ENCODE peak calls at places on chromosomes 3 and 15, in nine cellular contexts. H is endothelial cell, W is activated B cell treated with CpG ODN at 0.5 μM for 24 hours, C is endodermal cell, G is HCT116, T is BJ, V is glutamatergic neuron, O is MM.1S, A is fibroblast of lung. R is an unnamed sample.

GRCh38 chr3:37396731-37397130 is 222.3 kb upstream of the LRRFIP2 start:
- DNase-seq in H (no peak), W (no peak), C (no peak), G (no peak), T (no peak), V (no peak), O (no peak), A (no peak), R (no peak)

GRCh38 chr3:157282261-157283191 is 122.6 kb upstream of the CCNL1 start:
- DNase-seq in H (no peak), W (no peak), C (no peak), G (no peak), T (peak), V (no peak), O (no peak), A (peak), R (no peak)

GRCh38 chr3:43892535-43892934 is 201.8 kb downstream of the ABHD5 start:
- DNase-seq in H (no peak), W (no peak), C (peak), G (no peak), T (no peak), V (no peak), O (no peak), A (no peak), R (peak)

GRCh38 chr3:188830955-188831354 is 340.8 kb upstream of the TPRG1 start:
- DNase-seq in H (no peak), W (no peak), C (no peak), G (no peak), T (no peak), V (no peak), O (no peak), A (no peak), R (no peak)

GRCh38 chr3:169772530-169772950 is 656 bp upstream of the MYNN start:
- DNase-seq in H (peak), W (no peak), C (peak), G (peak), T (no peak), V (peak), O (peak), A (peak), R (peak)

GRCh38 chr15:78828930-78829329 is 17.7 kb upstream of the ADAMTS7 start:
- DNase-seq in H (no peak), W (no peak), C (no peak), G (no peak), T (no peak), V (no peak), O (no peak), A (no peak), R (no peak)

GRCh38 chr3:13623101-13623654 is 74.3 kb downstream of the FBLN2 start:
- DNase-seq in H (no peak), W (no peak), C (no peak), G (no peak), T (no peak), V (no peak), O (no peak), A (peak), R (no peak)

GRCh38 chr15:25182736-25183445 is 228.1 kb downstream of the SNRPN start:
- DNase-seq in H (no peak), W (peak), C (peak), G (no peak), T (no peak), V (peak), O (no peak), A (no peak), R (no peak)

GRCh38 chr3:136038668-136039067 is 73.1 kb downstream of the PPP2R3A start:
- DNase-seq in H (no peak), W (no peak), C (no peak), G (no peak), T (no peak), V (no peak), O (no peak), A (no peak), R (no peak)

GRCh38 chr15:73964736-73965093 is 27.4 kb downstream of the STOML1 start:
- DNase-seq in H (peak), W (peak), C (peak), G (peak), T (no peak), V (peak), O (peak), A (peak), R (peak)

GRCh38 chr15:63043391-63044076 is 987 bp downstream of the TPM1 start:
- DNase-seq in H (peak), W (peak), C (peak), G (no peak), T (no peak), V (peak), O (no peak), A (no peak), R (peak)

GRCh38 chr15:91611924-91612323 is 241.6 kb upstream of the SLCO3A1 start:
- DNase-seq in H (no peak), W (no peak), C (no peak), G (no peak), T (no peak), V (no peak), O (no peak), A (no peak), R (peak)

GRCh38 chr3:112822116-112823055 is 24.3 kb downstream of the CD200R1L start:
- DNase-seq in H (no peak), W (no peak), C (no peak), G (no peak), T (no peak), V (no peak), O (no peak), A (peak), R (no peak)

GRCh38 chr15:20357139-20358065 is 184.2 kb downstream of the GOLGA6L6 start:
- DNase-seq in H (no peak), W (peak), C (no peak), G (no peak), T (no peak), V (no peak), O (no peak), A (no peak), R (no peak)

GRCh38 chr3:141275973-141276372 is 44.3 kb downstream of the PXYLP1 start:
- DNase-seq in H (no peak), W (no peak), C (no peak), G (no peak), T (no peak), V (no peak), O (no peak), A (no peak), R (no peak)

GRCh38 chr3:141331370-141332318 is 36.7 kb upstream of the ZBTB38 start:
- DNase-seq in H (no peak), W (peak), C (no peak), G (peak), T (peak), V (peak), O (no peak), A (peak), R (no peak)

GRCh38 chr3:193673845-193674244 is 80.8 kb downstream of the OPA1 start:
- DNase-seq in H (peak), W (no peak), C (no peak), G (no peak), T (no peak), V (peak), O (no peak), A (no peak), R (no peak)

GRCh38 chr3:112629425-112629824 is 11.5 kb downstream of the CCDC80 start:
- DNase-seq in H (no peak), W (no peak), C (peak), G (peak), T (peak), V (no peak), O (no peak), A (peak), R (no peak)

GRCh38 chr15:76512971-76513370 is 176.4 kb downstream of the ISL2 start:
- DNase-seq in H (no peak), W (no peak), C (no peak), G (no peak), T (no peak), V (no peak), O (no peak), A (peak), R (no peak)

GRCh38 chr15:65172531-65172930 is 12.6 kb downstream of the CLPX start:
- DNase-seq in H (no peak), W (no peak), C (no peak), G (no peak), T (no peak), V (no peak), O (no peak), A (no peak), R (no peak)

GRCh38 chr15:24823473-24823872 is 131.3 kb upstream of the SNRPN start:
- DNase-seq in H (peak), W (no peak), C (peak), G (no peak), T (no peak), V (peak), O (no peak), A (no peak), R (peak)

GRCh38 chr15:40044717-40045571 is 6.0 kb upstream of the SRP14 start:
- DNase-seq in H (peak), W (peak), C (peak), G (peak), T (no peak), V (peak), O (peak), A (peak), R (peak)

GRCh38 chr3:98780343-98780742 is 17.2 kb downstream of the ST3GAL6 start:
- DNase-seq in H (no peak), W (no peak), C (no peak), G (no peak), T (no peak), V (no peak), O (no peak), A (peak), R (no peak)

GRCh38 chr3:6806991-6807390 is 53.9 kb upstream of the GRM7 start:
- DNase-seq in H (no peak), W (no peak), C (no peak), G (no peak), T (no peak), V (no peak), O (no peak), A (peak), R (no peak)

GRCh38 chr3:150556792-150557191 is 10.2 kb downstream of the EIF2A start:
- DNase-seq in H (no peak), W (no peak), C (no peak), G (no peak), T (no peak), V (no peak), O (no peak), A (no peak), R (no peak)

GRCh38 chr15:93072440-93073394 is 16.3 kb downstream of the RGMA start:
- DNase-seq in H (peak), W (no peak), C (peak), G (peak), T (no peak), V (peak), O (no peak), A (peak), R (peak)

GRCh38 chr3:116339441-116340028 is 105.8 kb downstream of the LSAMP start:
- DNase-seq in H (no peak), W (no peak), C (peak), G (no peak), T (peak), V (no peak), O (no peak), A (peak), R (no peak)

GRCh38 chr3:157098823-157099185 is 61.1 kb downstream of the CCNL1 start:
- DNase-seq in H (no peak), W (no peak), C (no peak), G (no peak), T (no peak), V (no peak), O (no peak), A (peak), R (no peak)

GRCh38 chr3:138016065-138016464 is 6.1 kb downstream of the CLDN18 start:
- DNase-seq in H (no peak), W (no peak), C (no peak), G (no peak), T (no peak), V (no peak), O (no peak), A (no peak), R (no peak)

DNA sequence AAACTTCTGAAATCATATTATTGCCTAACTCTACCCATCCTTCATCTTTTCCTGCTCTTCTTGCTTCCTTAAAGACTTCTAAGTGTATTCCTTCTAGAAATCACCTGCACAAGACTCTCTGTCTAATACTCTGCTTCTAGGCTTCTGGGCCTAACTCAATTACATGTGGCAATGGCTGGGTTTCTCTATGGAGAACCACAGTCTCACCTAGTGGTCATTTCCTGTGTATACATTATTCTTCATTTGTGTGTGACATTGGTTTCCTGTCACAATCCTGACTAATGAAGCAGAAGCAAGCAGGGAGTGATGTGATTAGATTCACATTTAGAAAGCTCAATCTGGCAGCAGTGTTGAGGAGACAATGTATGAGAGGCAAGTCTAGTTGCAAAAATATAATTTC is 16.9 kb upstream of the CLDN1 start:
- DNase-seq in H (no peak), W (no peak), C (no peak), G (peak), T (no peak), V (no peak), O (peak), A (peak), R (no peak)
- TF ChIP-seq CTCF in H (no peak), W (no peak), C (peak), G (peak), T (peak), V (peak), O (peak), A (no peak), R (no peak)

DNA sequence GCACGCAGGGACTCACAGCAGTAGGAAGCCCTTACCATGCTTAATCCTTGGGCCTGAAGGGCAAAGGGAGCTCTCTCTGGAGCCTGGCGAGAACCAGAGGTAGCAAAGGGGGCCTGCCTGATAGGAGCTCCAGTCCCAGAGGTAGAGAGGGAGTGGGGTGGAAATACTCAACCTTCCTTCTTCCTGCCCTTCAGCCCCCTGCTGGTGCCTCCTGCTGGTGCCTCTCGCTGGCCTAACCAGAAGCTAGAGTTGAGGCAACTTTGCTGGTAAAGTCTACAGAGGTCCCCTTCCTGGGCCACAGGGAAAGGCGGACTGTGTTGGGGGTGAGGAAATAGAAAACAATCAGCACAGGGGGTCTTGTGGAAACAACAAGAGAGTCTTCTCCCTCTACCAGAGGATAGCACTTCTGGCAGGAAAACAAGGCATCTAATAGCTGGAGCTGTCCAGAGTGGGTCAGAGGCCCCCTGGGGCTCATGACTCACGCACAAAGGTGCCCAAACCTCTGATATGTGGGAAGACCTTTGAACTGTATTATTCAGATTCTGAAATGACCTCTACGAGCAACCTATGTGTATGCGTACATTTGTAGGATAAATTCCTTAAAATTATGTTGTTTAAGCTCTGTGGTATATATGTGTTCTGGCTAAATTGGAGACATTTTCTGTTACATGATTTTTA is 133.8 kb downstream of the LRRC28 start:
- DNase-seq in H (no peak), W (no peak), C (no peak), G (no peak), T (no peak), V (no peak), O (no peak), A (no peak), R (no peak)
- TF ChIP-seq CTCF in H (peak), W (no peak), C (peak), G (peak), T (no peak), V (peak), O (no peak), A (no peak), R (no peak)

GRCh38 chr3:100577382-100578008 is 31.9 kb upstream of the ADGRG7 start:
- DNase-seq in H (no peak), W (no peak), C (no peak), G (no peak), T (no peak), V (no peak), O (no peak), A (no peak), R (no peak)
- TF ChIP-seq CTCF in H (no peak), W (no peak), C (peak), G (no peak), T (no peak), V (no peak), O (peak), A (no peak), R (no peak)

GRCh38 chr3:165892565-165892964 is 55.3 kb upstream of the BCHE start:
- DNase-seq in H (no peak), W (no peak), C (no peak), G (no peak), T (no peak), V (no peak), O (no peak), A (no peak), R (no peak)

GRCh38 chr3:165895919-165896318 is 58.7 kb upstream of the BCHE start:
- DNase-seq in H (peak), W (no peak), C (peak), G (peak), T (no peak), V (peak), O (peak), A (no peak), R (peak)
- TF ChIP-seq CTCF in H (peak), W (no peak), C (peak), G (peak), T (no peak), V (peak), O (peak), A (no peak), R (peak)

DNA sequence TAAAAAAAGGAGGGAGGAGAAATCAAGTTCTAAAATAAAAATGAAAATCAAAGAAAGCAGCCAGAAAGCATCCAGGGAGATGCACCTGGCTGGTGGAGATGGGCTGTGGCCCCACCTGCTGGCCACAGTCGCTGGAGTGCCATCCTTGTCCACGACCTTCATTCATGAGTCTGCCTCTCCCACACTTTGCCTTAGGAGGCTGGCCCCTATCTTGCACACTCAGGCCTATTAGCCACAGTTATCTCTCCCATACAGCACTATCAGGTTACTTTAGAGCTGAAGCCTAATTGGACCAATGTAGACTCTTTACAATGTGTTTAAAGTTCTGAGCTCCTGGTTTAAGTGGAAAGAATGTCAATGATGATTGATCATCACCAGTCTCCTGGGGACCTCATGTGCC is 392.0 kb upstream of the RORA start:
- DNase-seq in H (peak), W (no peak), C (peak), G (no peak), T (no peak), V (peak), O (peak), A (no peak), R (peak)
- TF ChIP-seq CTCF in H (peak), W (no peak), C (peak), G (peak), T (no peak), V (peak), O (peak), A (no peak), R (peak)

DNA sequence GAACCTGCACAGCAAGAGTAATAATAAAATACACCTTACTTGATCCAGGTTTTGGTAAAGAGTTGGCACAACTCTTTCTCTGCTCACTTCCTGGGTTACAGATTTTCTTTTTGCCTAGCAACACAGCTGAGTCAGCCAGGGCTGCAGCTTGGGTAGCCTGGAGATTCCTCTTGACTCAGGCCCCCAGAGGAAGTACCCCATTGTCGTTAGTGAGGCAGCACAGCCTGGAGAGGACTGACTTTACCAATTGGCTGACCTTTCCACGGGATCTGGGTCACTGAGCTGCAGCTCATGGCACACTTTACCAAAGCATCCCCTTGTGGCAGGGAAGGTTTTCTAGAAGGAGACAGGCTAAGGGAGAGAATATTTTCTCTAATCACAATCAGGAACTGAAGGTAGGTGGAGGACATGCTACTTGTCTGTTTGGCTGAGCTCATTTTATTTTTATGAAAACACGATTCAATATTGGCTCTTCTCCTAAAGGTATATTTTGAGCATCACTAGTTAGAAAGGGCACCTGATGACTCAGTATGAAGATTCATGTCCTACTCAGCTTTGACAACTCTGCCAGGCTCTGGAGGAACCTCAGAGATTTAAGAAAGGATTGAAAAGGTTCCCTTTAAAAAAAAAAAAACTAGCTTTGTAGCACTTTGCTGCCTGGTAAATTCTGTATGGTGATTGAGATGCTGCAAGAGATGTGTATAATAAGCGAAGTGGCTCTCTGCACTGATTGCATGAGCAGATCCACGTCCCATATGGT is 124.9 kb downstream of the CHDH start:
- DNase-seq in H (no peak), W (no peak), C (peak), G (no peak), T (no peak), V (no peak), O (no peak), A (peak), R (no peak)
- TF ChIP-seq CTCF in H (no peak), W (no peak), C (peak), G (peak), T (no peak), V (no peak), O (no peak), A (no peak), R (peak)

DNA sequence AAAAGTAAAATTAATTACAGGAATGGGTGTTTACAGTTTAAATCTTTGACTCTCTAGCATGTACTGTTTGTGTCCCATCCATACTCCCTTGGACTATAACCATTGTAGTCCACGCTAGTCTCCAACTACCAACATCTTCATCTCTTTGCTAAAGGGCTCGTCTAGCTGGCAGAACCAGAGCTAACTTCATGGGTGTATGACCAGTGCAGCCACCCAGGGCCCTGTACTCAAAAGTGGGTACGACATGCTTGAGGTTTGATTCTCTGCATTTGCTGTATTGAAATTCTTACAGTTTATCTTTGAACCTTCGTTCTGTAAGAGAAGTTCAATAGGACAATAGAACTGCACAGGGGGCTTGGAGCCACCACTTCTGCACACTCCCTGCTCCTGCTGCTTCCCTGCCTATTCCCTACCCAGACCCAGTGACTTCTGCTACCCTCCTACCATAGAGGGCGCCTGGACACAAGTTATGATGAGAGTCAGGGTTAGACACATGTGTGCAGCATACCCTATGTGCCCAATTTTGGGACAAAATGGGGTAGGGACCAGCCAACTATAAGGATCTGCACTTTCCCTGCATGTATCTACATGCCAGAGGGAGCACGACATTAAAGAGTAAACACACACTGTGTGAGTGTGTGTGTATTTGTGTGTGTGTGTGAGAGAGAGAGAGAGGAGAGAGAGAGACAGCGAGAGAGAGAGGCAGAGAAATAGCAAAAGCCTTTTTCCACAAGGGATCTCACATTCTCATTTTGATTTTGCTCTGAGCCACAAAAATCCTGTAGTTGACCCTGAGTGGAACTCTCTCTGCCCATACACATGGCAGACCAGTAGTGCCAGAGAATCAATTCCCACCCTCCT is 59.0 kb upstream of the NECTIN3 start:
- DNase-seq in H (peak), W (no peak), C (peak), G (peak), T (no peak), V (no peak), O (no peak), A (no peak), R (no peak)
- TF ChIP-seq CTCF in H (no peak), W (no peak), C (peak), G (peak), T (no peak), V (no peak), O (peak), A (no peak), R (no peak)

R was measured in nephron progenitor cell.